ENCODE peak calls at places on chromosome 9, in seven cellular contexts. S, Y, V, I, U, A and J are unnamed samples.

GRCh38 chr9:68714416-68715180 is 9.6 kb downstream of the PIP5K1B start:
- DNase-seq in S (no peak), Y (no peak), V (no peak), I (no peak), U (no peak), A (no peak), J (no peak)

GRCh38 chr9:136685792-136686533 is 1.3 kb downstream of the AGPAT2 start:
- DNase-seq in S (peak), Y (no peak), V (no peak), I (no peak), U (no peak), A (no peak), J (peak)

GRCh38 chr9:93667006-93667405 is 90.6 kb downstream of the PHF2 start:
- DNase-seq in S (no peak), Y (no peak), V (no peak), I (no peak), U (no peak), A (no peak), J (no peak)

GRCh38 chr9:115328228-115328627 is 210.3 kb upstream of the TNC start:
- DNase-seq in S (peak), Y (no peak), V (no peak), I (no peak), U (no peak), A (no peak), J (peak)

GRCh38 chr9:95129651-95130291 is 187.7 kb downstream of the FANCC start:
- DNase-seq in S (no peak), Y (no peak), V (no peak), I (no peak), U (no peak), A (no peak), J (no peak)

GRCh38 chr9:90129446-90129845 is 513.2 kb downstream of the DIRAS2 start:
- DNase-seq in S (no peak), Y (no peak), V (no peak), I (no peak), U (no peak), A (no peak), J (no peak)

GRCh38 chr9:128420060-128420650 is 502 bp upstream of the CERCAM start:
- DNase-seq in S (peak), Y (peak), V (peak), I (no peak), U (peak), A (peak), J (peak)

GRCh38 chr9:135315572-135315971 is 164.0 kb upstream of the PPP1R26 start:
- DNase-seq in S (no peak), Y (no peak), V (no peak), I (no peak), U (no peak), A (no peak), J (no peak)

GRCh38 chr9:136482793-136483588 is at the start of gene SEC16A:
- DNase-seq in S (peak), Y (peak), V (peak), I (peak), U (peak), A (peak), J (peak)

GRCh38 chr9:116959775-116960174 is 272.7 kb downstream of the TRIM32 start:
- DNase-seq in S (peak), Y (no peak), V (peak), I (no peak), U (no peak), A (no peak), J (peak)

GRCh38 chr9:3059781-3060468 is 216.0 kb upstream of the PUM3 start:
- DNase-seq in S (no peak), Y (no peak), V (no peak), I (no peak), U (no peak), A (no peak), J (peak)

GRCh38 chr9:77374266-77374665 is 196.9 kb downstream of the VPS13A start:
- DNase-seq in S (no peak), Y (no peak), V (no peak), I (no peak), U (no peak), A (no peak), J (peak)

GRCh38 chr9:135729480-135729879 is 27.5 kb downstream of the KCNT1 start:
- DNase-seq in S (no peak), Y (no peak), V (no peak), I (no peak), U (no peak), A (no peak), J (no peak)

GRCh38 chr9:17807670-17808282 is 228.9 kb downstream of the SH3GL2 start:
- DNase-seq in S (no peak), Y (peak), V (no peak), I (no peak), U (no peak), A (no peak), J (no peak)

GRCh38 chr9:15510789-15511575 is at the start of gene PSIP1:
- DNase-seq in S (peak), Y (peak), V (peak), I (peak), U (peak), A (peak), J (peak)

GRCh38 chr9:27954858-27955257 is 381.6 kb upstream of the C9orf72 start:
- DNase-seq in S (no peak), Y (no peak), V (no peak), I (no peak), U (no peak), A (no peak), J (no peak)

GRCh38 chr9:744790-745456 is 96.6 kb upstream of the DMRT1 start:
- DNase-seq in S (no peak), Y (no peak), V (no peak), I (no peak), U (no peak), A (no peak), J (no peak)

GRCh38 chr9:16241231-16241630 is 629.2 kb downstream of the BNC2 start:
- DNase-seq in S (peak), Y (no peak), V (no peak), I (no peak), U (no peak), A (no peak), J (peak)

GRCh38 chr9:70427161-70427945 is 12.9 kb upstream of the KLF9 start:
- DNase-seq in S (peak), Y (no peak), V (no peak), I (no peak), U (no peak), A (no peak), J (no peak)

GRCh38 chr9:125829743-125830142 is 82.6 kb downstream of the PBX3 start:
- DNase-seq in S (peak), Y (no peak), V (no peak), I (no peak), U (no peak), A (no peak), J (peak)

GRCh38 chr9:22976454-22976853 is 529.8 kb downstream of the DMRTA1 start:
- DNase-seq in S (peak), Y (no peak), V (no peak), I (no peak), U (no peak), A (no peak), J (peak)

GRCh38 chr9:94760646-94761045 is 34.1 kb downstream of the AOPEP start:
- DNase-seq in S (no peak), Y (no peak), V (no peak), I (no peak), U (no peak), A (no peak), J (no peak)

GRCh38 chr9:105053209-105053652 is 125.3 kb upstream of the ABCA1 start:
- DNase-seq in S (peak), Y (no peak), V (no peak), I (no peak), U (no peak), A (peak), J (no peak)

GRCh38 chr9:81902601-81903000 is 25.6 kb upstream of the SPATA31D4 start:
- DNase-seq in S (peak), Y (no peak), V (no peak), I (no peak), U (no peak), A (no peak), J (no peak)

GRCh38 chr9:82382887-82383616 is 394.5 kb downstream of the SPATA31D1 start:
- DNase-seq in S (no peak), Y (no peak), V (no peak), I (no peak), U (no peak), A (no peak), J (no peak)

GRCh38 chr9:7297521-7297920 is 502.1 kb downstream of the DMAC1 start:
- DNase-seq in S (no peak), Y (no peak), V (no peak), I (no peak), U (no peak), A (no peak), J (no peak)

GRCh38 chr9:115114541-115114940 is 3.4 kb downstream of the TNC start:
- DNase-seq in S (no peak), Y (no peak), V (no peak), I (no peak), U (no peak), A (no peak), J (no peak)

GRCh38 chr9:7259544-7260241 is 501.9 kb downstream of the KDM4C start:
- DNase-seq in S (no peak), Y (no peak), V (no peak), I (no peak), U (peak), A (no peak), J (no peak)

GRCh38 chr9:132545578-132545977 is 36.8 kb upstream of the BARHL1 start:
- DNase-seq in S (no peak), Y (no peak), V (no peak), I (no peak), U (no peak), A (no peak), J (no peak)

GRCh38 chr9:106218854-106219253 is 524.5 kb downstream of the TMEM38B start:
- DNase-seq in S (no peak), Y (no peak), V (no peak), I (no peak), U (no peak), A (no peak), J (no peak)

GRCh38 chr9:91162784-91163440 is 198.8 kb downstream of the AUH start:
- DNase-seq in S (no peak), Y (no peak), V (no peak), I (no peak), U (peak), A (no peak), J (no peak)

GRCh38 chr9:109905472-109905871 is 125.5 kb downstream of the PALM2AKAP2 start:
- DNase-seq in S (no peak), Y (no peak), V (no peak), I (no peak), U (no peak), A (no peak), J (no peak)

GRCh38 chr9:123712399-123712798 is 217.5 kb downstream of the DENND1A start:
- DNase-seq in S (no peak), Y (no peak), V (no peak), I (no peak), U (no peak), A (no peak), J (no peak)

GRCh38 chr9:115289757-115290208 is 171.8 kb upstream of the TNC start:
- DNase-seq in S (no peak), Y (no peak), V (no peak), I (no peak), U (no peak), A (no peak), J (no peak)

GRCh38 chr9:125635888-125636287 is 71.1 kb downstream of the MAPKAP1 start:
- DNase-seq in S (no peak), Y (no peak), V (no peak), I (no peak), U (no peak), A (no peak), J (no peak)

GRCh38 chr9:18281291-18281690 is 192.7 kb upstream of the ADAMTSL1 start:
- DNase-seq in S (no peak), Y (no peak), V (no peak), I (no peak), U (no peak), A (no peak), J (no peak)

GRCh38 chr9:127196826-127197145 is 67.8 kb upstream of the GARNL3 start:
- DNase-seq in S (no peak), Y (no peak), V (no peak), I (no peak), U (no peak), A (no peak), J (no peak)

GRCh38 chr9:121217609-121218292 is 16.1 kb upstream of the RAB14 start:
- DNase-seq in S (no peak), Y (no peak), V (no peak), I (no peak), U (no peak), A (no peak), J (no peak)